ENCODE peak calls at places on chromosomes 1 and 21, in ten cellular contexts. One of them, this sample, is unnamed.

GRCh38 chr21:19461481-19462205 is 1058.1 kb upstream of the TMPRSS15 start:
- DNase-seq in transverse colon: no peak
- DNase-seq in esophagus muscularis mucosa: no peak
- DNase-seq in stomach: no peak
- DNase-seq in H1: no peak
- DNase-seq in sigmoid colon: no peak
- DNase-seq in upper lobe of left lung: no peak
- DNase-seq in K562: peak
- DNase-seq in HepG2: no peak
- DNase-seq in SK-N-SH: no peak
- DNase-seq in this sample: no peak

GRCh38 chr1:110475358-110476027 is 24.5 kb downstream of the PROK1 start:
- DNase-seq in transverse colon: no peak
- DNase-seq in esophagus muscularis mucosa: no peak
- DNase-seq in stomach: no peak
- DNase-seq in H1: no peak
- DNase-seq in sigmoid colon: no peak
- DNase-seq in upper lobe of left lung: peak
- DNase-seq in K562: no peak
- DNase-seq in HepG2: no peak
- DNase-seq in SK-N-SH: no peak
- DNase-seq in this sample: no peak

GRCh38 chr1:46405724-46406123 is 11.6 kb downstream of the FAAH start:
- DNase-seq in transverse colon: no peak
- DNase-seq in esophagus muscularis mucosa: no peak
- DNase-seq in stomach: no peak
- DNase-seq in H1: no peak
- DNase-seq in sigmoid colon: no peak
- DNase-seq in upper lobe of left lung: no peak
- DNase-seq in K562: no peak
- DNase-seq in HepG2: no peak
- DNase-seq in SK-N-SH: no peak
- DNase-seq in this sample: no peak

GRCh38 chr1:244353572-244354091 is 98.1 kb downstream of the ADSS2 start:
- DNase-seq in transverse colon: peak
- DNase-seq in esophagus muscularis mucosa: no peak
- DNase-seq in stomach: peak
- DNase-seq in H1: no peak
- DNase-seq in sigmoid colon: no peak
- DNase-seq in upper lobe of left lung: peak
- DNase-seq in K562: peak
- DNase-seq in HepG2: peak
- DNase-seq in SK-N-SH: no peak
- DNase-seq in this sample: peak

GRCh38 chr21:16457498-16457897 is 727.7 kb downstream of the USP25 start:
- DNase-seq in transverse colon: no peak
- DNase-seq in esophagus muscularis mucosa: no peak
- DNase-seq in stomach: no peak
- DNase-seq in H1: no peak
- DNase-seq in sigmoid colon: no peak
- DNase-seq in upper lobe of left lung: no peak
- DNase-seq in K562: no peak
- DNase-seq in HepG2: no peak
- DNase-seq in SK-N-SH: no peak
- DNase-seq in this sample: no peak

GRCh38 chr1:9942399-9942938 is 722 bp downstream of the LZIC start:
- DNase-seq in transverse colon: no peak
- DNase-seq in esophagus muscularis mucosa: no peak
- DNase-seq in stomach: no peak
- DNase-seq in H1: no peak
- DNase-seq in sigmoid colon: no peak
- DNase-seq in upper lobe of left lung: no peak
- DNase-seq in K562: peak
- DNase-seq in HepG2: peak
- DNase-seq in SK-N-SH: peak
- DNase-seq in this sample: no peak

GRCh38 chr1:226452981-226453380 is 45.1 kb upstream of the PARP1 start:
- DNase-seq in transverse colon: no peak
- DNase-seq in esophagus muscularis mucosa: no peak
- DNase-seq in stomach: no peak
- DNase-seq in H1: no peak
- DNase-seq in sigmoid colon: no peak
- DNase-seq in upper lobe of left lung: no peak
- DNase-seq in K562: no peak
- DNase-seq in HepG2: no peak
- DNase-seq in SK-N-SH: no peak
- DNase-seq in this sample: no peak

GRCh38 chr1:94973271-94973922 is 46.5 kb upstream of the CNN3 start:
- DNase-seq in transverse colon: no peak
- DNase-seq in esophagus muscularis mucosa: no peak
- DNase-seq in stomach: no peak
- DNase-seq in H1: no peak
- DNase-seq in sigmoid colon: no peak
- DNase-seq in upper lobe of left lung: no peak
- DNase-seq in K562: no peak
- DNase-seq in HepG2: no peak
- DNase-seq in SK-N-SH: no peak
- DNase-seq in this sample: no peak

GRCh38 chr1:234400773-234401172 is 27.5 kb downstream of the COA6 start:
- DNase-seq in transverse colon: no peak
- DNase-seq in esophagus muscularis mucosa: no peak
- DNase-seq in stomach: no peak
- DNase-seq in H1: no peak
- DNase-seq in sigmoid colon: no peak
- DNase-seq in upper lobe of left lung: no peak
- DNase-seq in K562: no peak
- DNase-seq in HepG2: no peak
- DNase-seq in SK-N-SH: no peak
- DNase-seq in this sample: no peak

GRCh38 chr1:178768423-178768822 is 43.4 kb downstream of the RALGPS2 start:
- DNase-seq in transverse colon: no peak
- DNase-seq in esophagus muscularis mucosa: no peak
- DNase-seq in stomach: no peak
- DNase-seq in H1: peak
- DNase-seq in sigmoid colon: no peak
- DNase-seq in upper lobe of left lung: no peak
- DNase-seq in K562: peak
- DNase-seq in HepG2: peak
- DNase-seq in SK-N-SH: peak
- DNase-seq in this sample: no peak

GRCh38 chr1:52632732-52633290 is at the start of gene SHISAL2A:
- DNase-seq in transverse colon: peak
- DNase-seq in esophagus muscularis mucosa: no peak
- DNase-seq in stomach: peak
- DNase-seq in H1: peak
- DNase-seq in sigmoid colon: no peak
- DNase-seq in upper lobe of left lung: peak
- DNase-seq in K562: no peak
- DNase-seq in HepG2: no peak
- DNase-seq in SK-N-SH: peak
- DNase-seq in this sample: no peak

GRCh38 chr1:100469578-100469977 is 68.4 kb upstream of the GPR88 start:
- DNase-seq in transverse colon: no peak
- DNase-seq in esophagus muscularis mucosa: no peak
- DNase-seq in stomach: no peak
- DNase-seq in H1: no peak
- DNase-seq in sigmoid colon: no peak
- DNase-seq in upper lobe of left lung: no peak
- DNase-seq in K562: no peak
- DNase-seq in HepG2: no peak
- DNase-seq in SK-N-SH: no peak
- DNase-seq in this sample: no peak

GRCh38 chr1:3778590-3779264 is 6.2 kb downstream of the SMIM1 start:
- DNase-seq in transverse colon: no peak
- DNase-seq in esophagus muscularis mucosa: no peak
- DNase-seq in stomach: no peak
- DNase-seq in H1: no peak
- DNase-seq in sigmoid colon: no peak
- DNase-seq in upper lobe of left lung: no peak
- DNase-seq in K562: peak
- DNase-seq in HepG2: no peak
- DNase-seq in SK-N-SH: no peak
- DNase-seq in this sample: no peak

GRCh38 chr21:42117229-42118048 is 46.3 kb downstream of the UMODL1 start:
- DNase-seq in transverse colon: peak
- DNase-seq in esophagus muscularis mucosa: no peak
- DNase-seq in stomach: peak
- DNase-seq in H1: peak
- DNase-seq in sigmoid colon: peak
- DNase-seq in upper lobe of left lung: peak
- DNase-seq in K562: peak
- DNase-seq in HepG2: peak
- DNase-seq in SK-N-SH: peak
- DNase-seq in this sample: no peak

GRCh38 chr21:42120904-42121535 is 49.9 kb downstream of the UMODL1 start:
- DNase-seq in transverse colon: no peak
- DNase-seq in esophagus muscularis mucosa: no peak
- DNase-seq in stomach: no peak
- DNase-seq in H1: no peak
- DNase-seq in sigmoid colon: no peak
- DNase-seq in upper lobe of left lung: no peak
- DNase-seq in K562: no peak
- DNase-seq in HepG2: no peak
- DNase-seq in SK-N-SH: no peak
- DNase-seq in this sample: no peak

GRCh38 chr21:42118121-42118795 is 47.1 kb downstream of the UMODL1 start:
- DNase-seq in transverse colon: no peak
- DNase-seq in esophagus muscularis mucosa: no peak
- DNase-seq in stomach: no peak
- DNase-seq in H1: no peak
- DNase-seq in sigmoid colon: no peak
- DNase-seq in upper lobe of left lung: no peak
- DNase-seq in K562: no peak
- DNase-seq in HepG2: no peak
- DNase-seq in SK-N-SH: no peak
- DNase-seq in this sample: no peak

GRCh38 chr21:42120056-42120903 is 49.2 kb downstream of the UMODL1 start:
- DNase-seq in transverse colon: peak
- DNase-seq in esophagus muscularis mucosa: no peak
- DNase-seq in stomach: no peak
- DNase-seq in H1: no peak
- DNase-seq in sigmoid colon: no peak
- DNase-seq in upper lobe of left lung: no peak
- DNase-seq in K562: no peak
- DNase-seq in HepG2: peak
- DNase-seq in SK-N-SH: no peak
- DNase-seq in this sample: no peak

GRCh38 chr21:42118901-42119300 is 47.8 kb downstream of the UMODL1 start:
- DNase-seq in transverse colon: peak
- DNase-seq in esophagus muscularis mucosa: no peak
- DNase-seq in stomach: no peak
- DNase-seq in H1: no peak
- DNase-seq in sigmoid colon: no peak
- DNase-seq in upper lobe of left lung: no peak
- DNase-seq in K562: no peak
- DNase-seq in HepG2: no peak
- DNase-seq in SK-N-SH: peak
- DNase-seq in this sample: no peak
- TF ChIP-seq POLR2AphosphoS5 in transverse colon: no peak
- TF ChIP-seq POLR2AphosphoS5 in esophagus muscularis mucosa: no peak
- TF ChIP-seq POLR2AphosphoS5 in stomach: no peak
- TF ChIP-seq POLR2AphosphoS5 in H1: no peak
- TF ChIP-seq POLR2AphosphoS5 in sigmoid colon: no peak
- TF ChIP-seq POLR2AphosphoS5 in upper lobe of left lung: no peak
- TF ChIP-seq POLR2AphosphoS5 in K562: no peak
- TF ChIP-seq POLR2AphosphoS5 in HepG2: no peak
- TF ChIP-seq POLR2AphosphoS5 in SK-N-SH: no peak
- TF ChIP-seq POLR2AphosphoS5 in this sample: no peak

GRCh38 chr1:230087034-230087721 is 20.1 kb downstream of the GALNT2 start:
- DNase-seq in transverse colon: no peak
- DNase-seq in esophagus muscularis mucosa: no peak
- DNase-seq in stomach: no peak
- DNase-seq in H1: no peak
- DNase-seq in sigmoid colon: no peak
- DNase-seq in upper lobe of left lung: no peak
- DNase-seq in K562: no peak
- DNase-seq in HepG2: no peak
- DNase-seq in SK-N-SH: no peak
- DNase-seq in this sample: no peak
- TF ChIP-seq EP300 in transverse colon: no peak
- TF ChIP-seq EP300 in esophagus muscularis mucosa: no peak
- TF ChIP-seq EP300 in stomach: no peak
- TF ChIP-seq EP300 in H1: no peak
- TF ChIP-seq EP300 in sigmoid colon: no peak
- TF ChIP-seq EP300 in upper lobe of left lung: no peak
- TF ChIP-seq EP300 in K562: peak
- TF ChIP-seq EP300 in HepG2: no peak
- TF ChIP-seq EP300 in SK-N-SH: no peak
- TF ChIP-seq EP300 in this sample: no peak

GRCh38 chr1:112955678-112956502 is at the start of gene SLC16A1:
- DNase-seq in transverse colon: peak
- DNase-seq in esophagus muscularis mucosa: peak
- DNase-seq in stomach: peak
- DNase-seq in H1: peak
- DNase-seq in sigmoid colon: peak
- DNase-seq in upper lobe of left lung: peak
- DNase-seq in K562: peak
- DNase-seq in HepG2: peak
- DNase-seq in SK-N-SH: peak
- DNase-seq in this sample: peak
- TF ChIP-seq POLR2AphosphoS5 in transverse colon: peak
- TF ChIP-seq POLR2AphosphoS5 in esophagus muscularis mucosa: peak
- TF ChIP-seq POLR2AphosphoS5 in stomach: peak
- TF ChIP-seq POLR2AphosphoS5 in H1: peak
- TF ChIP-seq POLR2AphosphoS5 in sigmoid colon: peak
- TF ChIP-seq POLR2AphosphoS5 in upper lobe of left lung: no peak
- TF ChIP-seq POLR2AphosphoS5 in K562: peak
- TF ChIP-seq POLR2AphosphoS5 in HepG2: peak
- TF ChIP-seq POLR2AphosphoS5 in SK-N-SH: peak
- TF ChIP-seq POLR2AphosphoS5 in this sample: no peak

GRCh38 chr1:10950316-10951172 is 61.9 kb upstream of the TARDBP start:
- DNase-seq in transverse colon: no peak
- DNase-seq in esophagus muscularis mucosa: no peak
- DNase-seq in stomach: no peak
- DNase-seq in H1: no peak
- DNase-seq in sigmoid colon: no peak
- DNase-seq in upper lobe of left lung: no peak
- DNase-seq in K562: no peak
- DNase-seq in HepG2: no peak
- DNase-seq in SK-N-SH: peak
- DNase-seq in this sample: no peak
- TF ChIP-seq EP300 in transverse colon: no peak
- TF ChIP-seq EP300 in esophagus muscularis mucosa: no peak
- TF ChIP-seq EP300 in stomach: no peak
- TF ChIP-seq EP300 in H1: no peak
- TF ChIP-seq EP300 in sigmoid colon: no peak
- TF ChIP-seq EP300 in upper lobe of left lung: no peak
- TF ChIP-seq EP300 in K562: no peak
- TF ChIP-seq EP300 in HepG2: no peak
- TF ChIP-seq EP300 in SK-N-SH: no peak
- TF ChIP-seq EP300 in this sample: no peak

GRCh38 chr1:64033667-64034215 is 169.7 kb upstream of the UBE2U start:
- DNase-seq in transverse colon: no peak
- DNase-seq in esophagus muscularis mucosa: no peak
- DNase-seq in stomach: no peak
- DNase-seq in H1: no peak
- DNase-seq in sigmoid colon: no peak
- DNase-seq in upper lobe of left lung: no peak
- DNase-seq in K562: no peak
- DNase-seq in HepG2: no peak
- DNase-seq in SK-N-SH: no peak
- DNase-seq in this sample: no peak
- TF ChIP-seq POLR2AphosphoS5 in transverse colon: no peak
- TF ChIP-seq POLR2AphosphoS5 in esophagus muscularis mucosa: no peak
- TF ChIP-seq POLR2AphosphoS5 in stomach: no peak
- TF ChIP-seq POLR2AphosphoS5 in H1: no peak
- TF ChIP-seq POLR2AphosphoS5 in sigmoid colon: no peak
- TF ChIP-seq POLR2AphosphoS5 in upper lobe of left lung: no peak
- TF ChIP-seq POLR2AphosphoS5 in K562: no peak
- TF ChIP-seq POLR2AphosphoS5 in HepG2: no peak
- TF ChIP-seq POLR2AphosphoS5 in SK-N-SH: no peak
- TF ChIP-seq POLR2AphosphoS5 in this sample: no peak

This sample was measured in suprapubic skin.